ENCODE peak calls at places on chromosomes 2 and 18, in four cellular contexts. X, P, C and O are unnamed samples.

GRCh38 chr2:109171444-109172334 is 42.7 kb downstream of the SH3RF3 start:
- DNase-seq in X (no peak), P (peak; percentile 63), C (no peak), O (peak; percentile 28)

GRCh38 chr2:241317391-241317790 is 1.7 kb downstream of the SEPTIN2 start:
- DNase-seq in X (no peak), P (no peak), C (no peak), O (no peak)

GRCh38 chr18:8627107-8627472 is 17.9 kb downstream of the RAB12 start:
- DNase-seq in X (no peak), P (no peak), C (no peak), O (no peak)

GRCh38 chr18:66495844-66496243 is 108.0 kb downstream of the CDH19 start:
- DNase-seq in X (no peak), P (no peak), C (no peak), O (peak; percentile 85)

GRCh38 chr2:105396254-105397024 is 2.4 kb downstream of the FHL2 start:
- DNase-seq in X (no peak), P (no peak), C (no peak), O (no peak)

GRCh38 chr18:45566025-45566740 is 49.1 kb upstream of the SLC14A2 start:
- DNase-seq in X (no peak), P (no peak), C (no peak), O (no peak)

GRCh38 chr2:190031971-190032623 is 30.4 kb downstream of the MSTN start:
- DNase-seq in X (no peak), P (no peak), C (no peak), O (no peak)

GRCh38 chr2:96345403-96345802 is 9.8 kb downstream of the NCAPH start:
- DNase-seq in X (no peak), P (no peak), C (no peak), O (no peak)

GRCh38 chr2:240126731-240127130 is 9.4 kb downstream of the COPS9 start:
- DNase-seq in X (no peak), P (no peak), C (no peak), O (no peak)

GRCh38 chr18:76823574-76823973 is 1.2 kb downstream of the ZNF236 start:
- DNase-seq in X (peak; percentile 44), P (peak; percentile 55), C (no peak), O (peak; percentile 68)

DNA sequence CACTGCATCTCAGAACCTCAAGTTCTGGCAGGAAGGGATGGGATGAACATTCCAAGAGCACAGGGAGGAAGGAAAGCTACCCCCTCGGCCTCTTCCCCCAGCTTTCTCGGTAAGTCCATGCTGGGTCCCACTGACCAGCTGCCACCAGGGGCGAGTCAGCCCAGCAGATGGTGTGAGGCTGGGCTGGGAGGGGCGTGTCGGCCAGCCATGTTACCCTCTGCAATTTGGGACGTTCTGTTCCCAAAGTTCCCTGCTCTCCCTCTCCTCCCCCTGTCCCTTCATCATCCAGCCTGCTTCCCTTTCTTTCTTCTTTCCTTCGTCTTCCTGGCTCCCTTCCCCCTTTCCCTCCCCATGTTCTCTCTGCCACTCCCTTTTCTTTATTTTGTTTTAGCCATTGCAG is 74.3 kb upstream of the TNP1 start:
- DNase-seq in X (no peak), P (peak; percentile 43), C (no peak), O (no peak)
- TF ChIP-seq CTCF in X (no peak), P (no peak), C (no peak), O (no peak)

GRCh38 chr2:758073-758820 is 81.0 kb upstream of the TMEM18 start:
- DNase-seq in X (no peak), P (no peak), C (no peak), O (no peak)
- TF ChIP-seq CTCF in X (no peak), P (no peak), C (no peak), O (no peak)

GRCh38 chr2:101386599-101387150 is 628 bp downstream of the CREG2 start:
- DNase-seq in X (no peak), P (no peak), C (no peak), O (no peak)

GRCh38 chr2:101382406-101382805 is 4.9 kb downstream of the CREG2 start:
- DNase-seq in X (no peak), P (no peak), C (no peak), O (peak; percentile 34)

GRCh38 chr2:101383016-101383541 is 4.2 kb downstream of the CREG2 start:
- DNase-seq in X (no peak), P (no peak), C (no peak), O (no peak)

GRCh38 chr2:101388232-101388631 is 929 bp upstream of the CREG2 start:
- DNase-seq in X (no peak), P (no peak), C (no peak), O (no peak)

DNA sequence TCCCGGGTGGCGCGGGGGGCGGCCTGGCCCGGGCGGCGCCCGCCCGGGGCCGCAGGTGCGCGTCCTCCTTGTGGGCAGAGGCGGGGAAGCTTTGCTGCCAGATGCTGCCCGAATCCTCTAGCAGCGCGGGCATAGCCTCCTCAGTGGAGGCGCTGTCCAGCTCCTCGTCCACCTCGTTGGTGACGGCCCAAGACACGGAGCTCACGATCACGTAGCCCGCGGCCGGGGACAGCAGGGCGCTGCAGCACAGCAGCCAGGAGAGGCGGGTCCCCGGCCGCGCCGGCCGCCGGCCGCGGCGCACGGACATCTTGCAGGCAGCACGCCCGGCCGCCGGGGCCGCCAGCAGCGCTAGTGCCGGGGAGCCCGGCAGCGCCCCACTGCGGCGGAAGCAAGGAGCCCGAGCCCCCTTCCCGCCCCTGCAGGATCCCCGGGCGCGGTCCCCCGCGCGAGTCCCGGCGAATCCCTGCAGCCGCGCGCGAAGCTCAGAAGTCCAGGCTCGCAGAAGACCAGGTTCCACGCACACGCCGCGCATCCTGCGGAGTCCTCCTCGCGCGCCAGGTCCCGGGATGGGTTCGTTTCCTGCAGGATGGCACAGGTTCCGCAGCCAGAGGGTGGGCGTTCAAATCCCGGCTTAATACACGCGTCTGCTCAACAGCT is at the start of gene CREG2:
- DNase-seq in X (peak; percentile 34), P (peak; percentile 59), C (peak; percentile 51), O (peak; percentile 81)
- TF ChIP-seq CTCF in X (no peak), P (peak; percentile 30), C (peak; percentile 56), O (peak; percentile 56)

GRCh38 chr2:112579280-112579679 is 5.1 kb upstream of the CHCHD5 start:
- DNase-seq in X (no peak), P (no peak), C (no peak), O (no peak)
- TF ChIP-seq CTCF in X (no peak), P (no peak), C (no peak), O (no peak)

GRCh38 chr2:14642499-14642898 is 10.0 kb downstream of the LRATD1 start:
- DNase-seq in X (no peak), P (no peak), C (no peak), O (no peak)
- TF ChIP-seq CTCF in X (no peak), P (no peak), C (no peak), O (peak; percentile 42)

GRCh38 chr18:74598350-74599001 is 806 bp downstream of the ZNF407 start:
- DNase-seq in X (peak; percentile 67), P (no peak), C (peak; percentile 69), O (no peak)
- TF ChIP-seq CTCF in X (peak; percentile 17), P (peak; percentile 7), C (peak; percentile 16), O (no peak)

DNA sequence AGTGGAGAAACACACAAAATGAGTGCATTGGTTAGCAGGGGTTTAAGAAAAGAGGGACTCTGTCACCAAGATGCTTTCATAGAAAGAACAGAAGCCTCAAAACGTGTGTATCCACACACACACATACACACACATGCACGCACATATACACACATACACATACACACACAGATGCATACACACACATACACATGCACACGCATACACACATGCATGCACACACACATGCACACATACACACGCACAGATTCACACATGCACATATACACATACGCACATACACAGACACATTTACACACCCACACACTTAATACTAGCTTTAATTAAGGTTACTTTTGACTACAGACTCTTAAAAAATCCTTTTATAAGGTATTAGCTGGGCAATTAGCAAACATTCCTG is 84.6 kb upstream of the TPO start:
- DNase-seq in X (no peak), P (no peak), C (no peak), O (no peak)
- TF ChIP-seq CTCF in X (no peak), P (no peak), C (no peak), O (no peak)

DNA sequence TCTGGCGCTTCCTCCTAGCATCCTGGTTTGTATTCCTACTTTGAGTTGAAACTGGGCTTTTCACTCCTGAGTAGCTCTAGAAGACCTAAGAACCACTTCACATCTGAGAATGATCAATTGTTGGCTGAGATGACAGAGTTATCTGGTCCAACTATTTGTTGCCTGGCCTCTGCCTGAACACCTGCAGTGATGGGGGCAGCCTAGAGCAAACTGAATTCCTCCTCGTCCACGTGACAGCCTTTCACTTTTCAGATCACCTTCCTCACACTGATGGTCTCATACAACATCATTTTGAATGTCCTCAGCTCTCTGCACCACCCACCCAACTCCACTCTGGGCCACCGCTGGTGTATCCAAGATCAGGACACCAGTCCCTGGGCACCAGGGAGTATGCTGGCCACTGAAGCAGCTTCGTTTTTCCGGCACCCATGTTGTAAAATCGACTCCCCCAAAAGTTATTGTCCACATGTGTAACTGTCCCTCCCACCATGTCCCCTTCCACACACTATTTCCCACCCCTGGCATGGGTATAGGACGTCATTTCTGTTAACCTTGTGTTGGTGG is 96.5 kb downstream of the TGOLN2 start:
- DNase-seq in X (no peak), P (no peak), C (no peak), O (no peak)
- TF ChIP-seq CTCF in X (no peak), P (no peak), C (no peak), O (no peak)